ENCODE peak calls at places on chromosome 17, in four cellular contexts. Q is H7, A is MG63, O is esophagus squamous epithelium. Z is an unnamed sample.

GRCh38 chr17:71184716-71185115 is 936.1 kb upstream of the SOX9 start:
- DNase-seq in Q (no peak), O (no peak), A (peak; percentile 42), Z (no peak)

GRCh38 chr17:62931101-62931500 is 34.9 kb upstream of the TANC2 start:
- DNase-seq in A (no peak), Q (no peak), O (no peak), Z (no peak)

GRCh38 chr17:58279016-58279671 is 1.6 kb downstream of the MPO start:
- DNase-seq in Q (peak; percentile 75), A (no peak), O (no peak), Z (no peak)

GRCh38 chr17:67566656-67567055 is 151.1 kb upstream of the NOL11 start:
- DNase-seq in A (no peak), Q (no peak), O (no peak), Z (no peak)

GRCh38 chr17:2064147-2064489 is 9.2 kb downstream of the HIC1 start:
- DNase-seq in O (no peak), A (no peak), Q (no peak), Z (no peak)

GRCh38 chr17:64455993-64456885 is 7.3 kb downstream of the MILR1 start:
- DNase-seq in O (no peak), Q (no peak), A (no peak), Z (peak; percentile 7)

GRCh38 chr17:41058741-41059140 is 1.2 kb downstream of the KRTAP2-3 start:
- DNase-seq in Q (no peak), A (no peak), O (no peak), Z (no peak)

GRCh38 chr17:21177854-21178600 is 35.9 kb downstream of the TMEM11 start:
- DNase-seq in Q (peak; percentile 14), A (no peak), O (no peak), Z (no peak)

GRCh38 chr17:512926-513325 is 160.3 kb upstream of the RPH3AL start:
- DNase-seq in Q (no peak), A (no peak), O (no peak), Z (no peak)

GRCh38 chr17:32746280-32746679 is 130.6 kb downstream of the MYO1D start:
- DNase-seq in Q (no peak), A (no peak), O (no peak), Z (no peak)

GRCh38 chr17:75525806-75526554 is 483 bp downstream of the LLGL2 start:
- DNase-seq in A (no peak), Q (peak; percentile 85), O (no peak), Z (no peak)

GRCh38 chr17:57366558-57367351 is 110.4 kb downstream of the MSI2 start:
- DNase-seq in O (no peak), Q (no peak), A (no peak), Z (no peak)

GRCh38 chr17:50170662-50171370 is 5.0 kb downstream of the SGCA start:
- DNase-seq in O (no peak), A (no peak), Q (no peak), Z (no peak)

GRCh38 chr17:61409301-61410099 is 9.9 kb downstream of the TBX2 start:
- DNase-seq in Q (peak; percentile 92), O (no peak), A (peak; percentile 80), Z (no peak)

GRCh38 chr17:66043419-66043818 is 148.5 kb downstream of the CEP112 start:
- DNase-seq in O (no peak), Q (no peak), A (no peak), Z (no peak)

GRCh38 chr17:60577147-60577925 is 22.7 kb upstream of the PPM1D start:
- DNase-seq in O (no peak), A (peak; percentile 49), Q (peak; percentile 48), Z (peak; percentile 14)

GRCh38 chr17:82799591-82799990 is 40.2 kb downstream of the ZNF750 start:
- DNase-seq in O (no peak), Q (no peak), A (no peak), Z (no peak)

GRCh38 chr17:75295220-75296158 is 6.3 kb upstream of the SLC25A19 start:
- DNase-seq in A (no peak), Q (no peak), O (no peak), Z (no peak)

GRCh38 chr17:80260791-80261158 is at the start of gene RNF213:
- DNase-seq in A (peak; percentile 54), Q (peak; percentile 98), O (no peak), Z (peak; percentile 61)

GRCh38 chr17:70520447-70520846 is 351.1 kb downstream of the KCNJ2 start:
- DNase-seq in Q (no peak), A (no peak), O (no peak), Z (no peak)

GRCh38 chr17:45091778-45092425 is 30.8 kb downstream of the NMT1 start:
- DNase-seq in Q (no peak), A (peak; percentile 28), O (no peak), Z (no peak)

GRCh38 chr17:28381141-28381825 is 9.8 kb downstream of the SARM1 start:
- DNase-seq in A (no peak), Q (peak; percentile 85), O (no peak), Z (no peak)

GRCh38 chr17:42698736-42699414 is 16.5 kb downstream of the CNTNAP1 start:
- DNase-seq in Q (peak; percentile 55), A (peak; percentile 72), O (no peak), Z (no peak)

GRCh38 chr17:12673788-12674187 is 8.1 kb downstream of the MYOCD start:
- DNase-seq in A (no peak), Q (no peak), O (no peak), Z (no peak)

GRCh38 chr17:3015890-3016289 is 47.5 kb downstream of the OR1D5 start:
- DNase-seq in Q (no peak), A (peak; percentile 40), O (no peak), Z (no peak)

GRCh38 chr17:56834380-56835258 is 668 bp downstream of the DGKE start:
- DNase-seq in A (peak; percentile 36), O (no peak), Q (peak; percentile 72), Z (peak; percentile 76)

GRCh38 chr17:65529761-65530157 is 31.7 kb downstream of the AXIN2 start:
- DNase-seq in O (no peak), Q (no peak), A (no peak), Z (no peak)

GRCh38 chr17:76872221-76872873 is 4.1 kb downstream of the MGAT5B start:
- DNase-seq in Q (peak; percentile 35), A (peak; percentile 95), O (no peak), Z (no peak)

GRCh38 chr17:76873856-76874255 is 5.7 kb downstream of the MGAT5B start:
- DNase-seq in Q (no peak), A (no peak), O (no peak), Z (no peak)

GRCh38 chr17:76872874-76873221 is 4.6 kb downstream of the MGAT5B start:
- DNase-seq in O (no peak), A (no peak), Q (peak; percentile 44), Z (no peak)

GRCh38 chr17:76869878-76870714 is 1.9 kb downstream of the MGAT5B start:
- DNase-seq in O (no peak), Q (peak; percentile 95), A (no peak), Z (no peak)

DNA sequence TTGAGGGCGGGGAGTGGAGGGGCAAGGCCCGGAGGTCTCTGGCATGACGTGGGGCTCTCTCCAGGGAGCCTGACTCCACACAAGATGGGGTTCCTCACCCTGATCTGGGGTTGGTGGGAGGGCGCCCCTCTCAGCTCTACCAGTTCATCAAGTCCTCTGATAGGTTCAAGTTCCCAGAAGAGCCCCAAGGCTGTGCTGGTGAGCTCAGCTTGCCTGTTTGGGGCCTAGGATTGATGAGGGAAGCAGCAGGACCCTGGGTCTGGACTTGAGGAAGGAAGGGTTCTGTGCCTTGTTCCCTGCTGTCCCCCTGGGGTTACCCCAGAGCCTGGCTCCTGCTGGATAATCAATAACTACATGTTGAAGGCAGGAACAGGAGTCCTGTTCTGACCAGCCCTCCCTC is 3.5 kb downstream of the MGAT5B start:
- DNase-seq in O (no peak), Q (peak; percentile 33), A (no peak), Z (no peak)
- H3K27me3 ChIP-seq in O (peaks cover 18% of the 10 kb centered on the region), Q (peaks cover 20% of the 10 kb centered on the region), A (no peaks in the 10 kb centered on the region), Z (peaks cover 4% of the 10 kb centered on the region)

DNA sequence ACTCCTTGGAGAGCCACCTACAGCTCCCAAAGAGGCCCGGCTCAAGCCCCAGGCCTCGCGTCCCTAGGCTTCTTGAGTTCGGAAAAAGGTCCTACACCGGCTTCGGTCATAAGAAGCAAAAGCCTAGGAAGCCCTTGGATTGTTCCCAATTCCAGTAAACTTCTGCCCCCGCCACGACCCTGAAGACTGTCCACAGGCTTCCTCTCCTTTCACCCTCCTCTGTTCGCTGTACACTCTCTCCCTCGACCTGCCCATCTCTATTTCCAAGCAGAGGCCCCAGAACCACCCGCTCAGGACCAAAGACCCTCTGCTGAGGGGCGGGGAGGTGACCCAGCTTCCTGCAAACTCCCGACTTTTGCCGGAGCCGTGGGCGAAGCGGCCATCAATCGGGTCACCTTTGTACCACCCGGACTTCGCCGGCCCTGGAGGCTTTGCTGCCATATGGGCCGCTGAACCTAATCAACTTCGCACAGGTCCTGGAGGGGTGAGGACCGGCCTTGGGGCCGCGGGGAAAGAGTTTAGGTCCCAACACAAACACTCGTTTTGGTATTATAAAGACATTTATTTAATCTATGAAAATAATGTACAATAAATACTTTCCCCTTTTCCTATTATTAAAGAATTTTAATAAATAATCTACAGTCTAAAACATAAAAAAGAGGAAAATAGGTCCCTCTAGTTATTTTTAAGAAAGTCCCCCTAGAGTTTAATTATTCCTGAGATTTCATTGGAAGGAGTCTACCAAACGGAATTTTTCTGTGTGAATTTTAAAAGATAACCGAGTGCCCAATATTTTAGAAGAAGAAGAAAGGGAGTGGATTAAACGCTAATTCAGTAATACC is 2.6 kb downstream of the HOXB2 start:
- DNase-seq in A (peak; percentile 53), O (no peak), Q (peak; percentile 58), Z (no peak)
- H3K4me3 ChIP-seq in A (peak overlapping the region; percentile 78), O (peak overlapping the region; percentile 80), Q (peak overlapping the region; percentile 58), Z (peak overlapping the region; percentile 80)

GRCh38 chr17:39599006-39599664 is 8.6 kb downstream of the NEUROD2 start:
- DNase-seq in Q (peak; percentile 87), O (no peak), A (no peak), Z (no peak)

GRCh38 chr17:39600469-39601009 is 7.2 kb downstream of the NEUROD2 start:
- DNase-seq in Q (peak; percentile 66), O (no peak), A (no peak), Z (no peak)

GRCh38 chr17:39601010-39601597 is 6.6 kb downstream of the NEUROD2 start:
- DNase-seq in O (no peak), Q (peak; percentile 86), A (no peak), Z (no peak)

GRCh38 chr17:39598635-39599005 is 9.1 kb downstream of the NEUROD2 start:
- DNase-seq in A (no peak), Q (peak; percentile 66), O (no peak), Z (no peak)

GRCh38 chr17:39599665-39600468 is 7.9 kb downstream of the NEUROD2 start:
- DNase-seq in A (no peak), O (no peak), Q (peak; percentile 73), Z (no peak)
- H3K27me3 ChIP-seq in A (peaks cover 97% of the 10 kb centered on the region), O (peaks cover 46% of the 10 kb centered on the region), Q (peaks cover 98% of the 10 kb centered on the region), Z (peaks cover 19% of the 10 kb centered on the region)

GRCh38 chr17:34254146-34254545 is 939 bp upstream of the CCL2 start:
- DNase-seq in A (peak; percentile 57), Q (no peak), O (no peak), Z (no peak)

GRCh38 chr17:34257299-34257985 is 2.4 kb downstream of the CCL2 start:
- DNase-seq in Q (no peak), A (no peak), O (no peak), Z (no peak)

GRCh38 chr17:34255841-34256240 is 756 bp downstream of the CCL2 start:
- DNase-seq in Q (no peak), O (no peak), A (no peak), Z (no peak)

GRCh38 chr17:34254651-34255380 is at the start of gene CCL2:
- DNase-seq in Q (peak; percentile 52), A (peak; percentile 86), O (no peak), Z (no peak)

DNA sequence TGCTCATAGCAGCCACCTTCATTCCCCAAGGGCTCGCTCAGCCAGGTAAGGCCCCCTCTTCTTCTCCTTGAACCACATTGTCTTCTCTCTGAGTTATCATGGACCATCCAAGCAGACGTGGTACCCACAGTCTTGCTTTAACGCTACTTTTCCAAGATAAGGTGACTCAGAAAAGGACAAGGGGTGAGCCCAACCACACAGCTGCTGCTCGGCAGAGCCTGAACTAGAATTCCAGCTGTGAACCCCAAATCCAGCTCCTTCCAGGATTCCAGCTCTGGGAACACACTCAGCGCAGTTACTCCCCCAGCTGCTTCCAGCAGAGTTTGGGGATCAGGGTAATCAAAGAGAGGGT is 272 bp downstream of the CCL2 start:
- DNase-seq in O (no peak), Q (no peak), A (no peak), Z (no peak)
- H3K4me3 ChIP-seq in O (peak overlapping the region; percentile 58), Q (peak overlapping the region; percentile 19), A (peak overlapping the region; percentile 38), Z (no peak overlapping the region)

Z was measured in naive thymus-derived CD4-positive, alpha-beta T cell.